ENCODE peak calls at places on chromosomes 12 and 14, in eight cellular contexts. V is NB4; R is fibroblast of mammary gland; T is lung; U is CD8-positive, alpha-beta T cell; K is fibroblast of the aortic adventitia; S is IMR-90; N is epithelial cell of esophagus. D is an unnamed sample.
A peak's percentile ranks its signal among the peaks of the same experiment; 100 is the strongest.

GRCh38 chr14:84961637-84962036 is 568.3 kb upstream of the FLRT2 start:
- DNase-seq in U (no peak), T (no peak), N (no peak), K (no peak), V (no peak), S (no peak), R (no peak), D (no peak)

GRCh38 chr12:93745304-93745703 is 68.1 kb downstream of the CRADD start:
- DNase-seq in K (no peak), N (no peak), R (no peak), T (no peak), V (no peak), S (no peak), U (no peak), D (no peak)

GRCh38 chr14:56720703-56721426 is 89.4 kb downstream of the OTX2 start:
- DNase-seq in U (no peak), T (no peak), K (no peak), N (no peak), S (no peak), R (no peak), V (no peak), D (no peak)

GRCh38 chr12:19872745-19873144 is 433.5 kb downstream of the AEBP2 start:
- DNase-seq in S (no peak), V (no peak), K (no peak), N (no peak), R (no peak), U (no peak), T (no peak), D (no peak)

GRCh38 chr12:72077111-72077820 is 138.6 kb downstream of the TPH2 start:
- DNase-seq in K (no peak), U (no peak), T (no peak), N (no peak), S (no peak), R (no peak), V (no peak), D (no peak)

GRCh38 chr12:132205271-132206092 is 61.2 kb downstream of the NOC4L start:
- DNase-seq in V (no peak), K (no peak), T (no peak), R (no peak), N (no peak), S (no peak), U (no peak), D (no peak)

GRCh38 chr14:102510616-102511520 is 1.3 kb upstream of the ANKRD9 start:
- DNase-seq in U (no peak), T (no peak), R (no peak), S (no peak), V (peak; percentile 34), K (no peak), N (peak; percentile 39), D (no peak)

GRCh38 chr14:56092761-56093160 is 25.4 kb upstream of the PELI2 start:
- DNase-seq in V (peak; percentile 19), U (no peak), N (peak; percentile 72), R (no peak), T (no peak), K (peak; percentile 21), S (no peak), D (peak; percentile 3)

GRCh38 chr12:126027816-126028215 is 962.6 kb downstream of the AACS start:
- DNase-seq in S (no peak), K (peak; percentile 46), U (no peak), V (no peak), N (peak; percentile 19), R (no peak), T (no peak), D (no peak)

GRCh38 chr12:1691123-1692007 is 495 bp downstream of the ADIPOR2 start:
- DNase-seq in U (peak; percentile 11), R (no peak), K (no peak), V (peak; percentile 76), T (peak; percentile 35), S (no peak), N (peak; percentile 57), D (peak; percentile 45)

GRCh38 chr12:19988918-19989317 is 379.4 kb upstream of the PDE3A start:
- DNase-seq in T (no peak), V (no peak), N (no peak), S (no peak), U (no peak), R (no peak), K (no peak), D (no peak)

GRCh38 chr12:82805812-82806497 is 119.2 kb downstream of the TMTC2 start:
- DNase-seq in T (no peak), S (peak; percentile 1), R (peak; percentile 31), K (peak; percentile 46), V (no peak), N (peak; percentile 78), U (no peak), D (no peak)

GRCh38 chr12:2615665-2616387 is 178.9 kb upstream of the FKBP4 start:
- DNase-seq in U (no peak), T (no peak), N (no peak), S (peak; percentile 92), V (no peak), R (peak; percentile 53), K (no peak), D (no peak)

GRCh38 chr12:122527478-122527944 is 462 bp downstream of the KNTC1 start:
- DNase-seq in V (peak; percentile 86), U (no peak), N (peak; percentile 44), T (peak; percentile 30), R (peak; percentile 40), S (peak; percentile 21), K (no peak), D (peak; percentile 23)

GRCh38 chr12:68972570-68972969 is 39.6 kb upstream of the CPM start:
- DNase-seq in S (no peak), U (no peak), R (peak; percentile 31), T (no peak), K (no peak), N (no peak), V (no peak), D (no peak)

GRCh38 chr12:124031058-124031457 is 58.0 kb downstream of the ZNF664 start:
- DNase-seq in V (no peak), T (no peak), K (peak; percentile 26), S (peak; percentile 33), R (peak; percentile 31), N (no peak), U (no peak), D (no peak)

GRCh38 chr12:57474430-57474829 is 5.2 kb downstream of the ARHGAP9 start:
- DNase-seq in K (no peak), N (no peak), S (no peak), V (no peak), U (no peak), T (no peak), R (no peak), D (no peak)

GRCh38 chr12:57475271-57476161 is 4.2 kb downstream of the ARHGAP9 start:
- DNase-seq in K (peak; percentile 37), U (no peak), T (no peak), S (no peak), N (no peak), V (no peak), R (peak; percentile 21), D (no peak)

GRCh38 chr12:57473886-57474285 is 5.8 kb downstream of the ARHGAP9 start:
- DNase-seq in N (no peak), S (no peak), U (no peak), K (no peak), V (no peak), T (no peak), R (no peak), D (no peak)

GRCh38 chr12:57473392-57473791 is 6.3 kb downstream of the ARHGAP9 start:
- DNase-seq in U (no peak), K (no peak), V (no peak), S (no peak), T (no peak), N (no peak), R (no peak), D (no peak)

GRCh38 chr12:57474862-57475261 is 4.8 kb downstream of the ARHGAP9 start:
- DNase-seq in K (no peak), R (no peak), T (no peak), U (no peak), V (no peak), N (no peak), S (no peak), D (no peak)
- H3K4me3 ChIP-seq in K (no peak overlapping the region), R (no peak overlapping the region), T (no peak overlapping the region), U (no peak overlapping the region), V (no peak overlapping the region), N (no peak overlapping the region), S (no peak overlapping the region), D (no peak overlapping the region)

GRCh38 chr12:57693317-57693658 is 644 bp upstream of the OS9 start:
- DNase-seq in R (no peak), V (no peak), N (peak; percentile 1), S (no peak), K (no peak), T (no peak), U (no peak), D (no peak)
- H3K4me3 ChIP-seq in R (peak overlapping the region; percentile 8), V (peak overlapping the region; percentile 37), N (no peak overlapping the region), S (no peak overlapping the region), K (peak overlapping the region; percentile 6), T (no peak overlapping the region), U (peak overlapping the region; percentile 18), D (peak overlapping the region; percentile 22)

GRCh38 chr14:52312872-52313492 is 1.1 kb upstream of the PTGER2 start:
- DNase-seq in K (peak; percentile 80), T (no peak), S (peak; percentile 58), N (no peak), U (no peak), V (peak; percentile 37), R (peak; percentile 62), D (peak; percentile 53)
- H3K4me3 ChIP-seq in K (peak overlapping the region; percentile 85), T (no peak overlapping the region), S (peak overlapping the region; percentile 90), N (no peak overlapping the region), U (peak overlapping the region; percentile 85), V (no peak overlapping the region), R (peak overlapping the region; percentile 75), D (no peak overlapping the region)

GRCh38 chr12:92030618-92031017 is 115.0 kb downstream of the BTG1 start:
- DNase-seq in U (peak; percentile 45), S (peak; percentile 24), K (peak; percentile 21), V (peak; percentile 40), R (peak; percentile 87), T (peak; percentile 29), N (no peak), D (no peak)

GRCh38 chr12:92032101-92032500 is 113.5 kb downstream of the BTG1 start:
- DNase-seq in N (no peak), U (no peak), K (no peak), R (no peak), S (no peak), T (no peak), V (no peak), D (no peak)

GRCh38 chr12:92029136-92029535 is 116.5 kb downstream of the BTG1 start:
- DNase-seq in V (no peak), S (no peak), T (no peak), U (no peak), K (no peak), R (no peak), N (no peak), D (no peak)

GRCh38 chr12:92028039-92028709 is 117.5 kb downstream of the BTG1 start:
- DNase-seq in U (no peak), T (no peak), K (peak; percentile 68), R (peak; percentile 81), S (no peak), V (no peak), N (peak; percentile 74), D (no peak)

DNA sequence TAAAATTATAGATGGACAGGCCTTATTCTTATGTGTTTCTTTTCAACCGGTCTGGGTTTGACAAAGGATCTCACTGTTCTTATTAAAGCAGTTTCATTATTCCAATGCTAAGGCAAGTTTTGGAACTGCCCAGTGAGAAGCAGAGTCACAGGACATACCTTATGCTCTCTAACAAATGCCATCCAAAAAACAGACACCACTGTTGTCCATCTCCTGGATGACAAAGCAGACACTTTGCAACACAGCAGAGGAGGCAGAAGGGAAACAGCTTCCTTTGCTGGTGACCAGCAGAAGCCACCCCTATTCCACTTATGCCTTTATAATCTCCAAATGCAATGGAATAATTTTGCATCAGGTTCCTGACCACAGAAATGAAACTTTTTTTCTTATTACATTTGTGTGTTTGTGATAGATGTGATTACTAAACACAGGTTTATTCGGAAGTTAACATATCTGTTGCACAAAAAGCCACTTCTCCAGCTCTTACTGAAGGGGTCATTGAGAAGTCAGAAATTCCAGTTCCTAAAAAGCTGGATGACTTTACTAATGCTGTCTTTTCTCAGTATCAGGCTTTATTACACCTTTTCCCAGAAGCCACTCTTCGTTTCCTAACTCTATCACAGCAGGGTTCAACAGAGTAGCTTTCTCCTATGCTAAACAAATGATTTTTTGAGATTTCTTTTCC is 115.6 kb downstream of the BTG1 start:
- DNase-seq in R (no peak), K (no peak), T (no peak), U (no peak), S (no peak), N (no peak), V (no peak), D (no peak)
- H3K4me3 ChIP-seq in R (no peak overlapping the region), K (no peak overlapping the region), T (no peak overlapping the region), U (peak overlapping the region; percentile 17), S (no peak overlapping the region), N (no peak overlapping the region), V (no peak overlapping the region), D (no peak overlapping the region)